ENCODE peak calls at places on chromosomes 6 and 20, in five cellular contexts. One of them, this sample, is unnamed.

GRCh38 chr6:156719720-156720563 is 57.2 kb upstream of the ARID1B start:
- DNase-seq in naive B cell: peak
- DNase-seq in activated naive CD8-positive, alpha-beta T cell treated with anti-CD3 and anti-CD28 coated beads, Interleukin-2, amount 50 U/mL, for 24 hours: peak
- DNase-seq in activated T-cell treated with anti-CD3 and anti-CD28 coated beads, Interleukin-2, amount 50 U/mL, for 4 hours: peak
- DNase-seq in HL-60: peak
- DNase-seq in this sample: peak

GRCh38 chr6:51887859-51888258 is 199.6 kb downstream of the PKHD1 start:
- DNase-seq in naive B cell: no peak
- DNase-seq in activated naive CD8-positive, alpha-beta T cell treated with anti-CD3 and anti-CD28 coated beads, Interleukin-2, amount 50 U/mL, for 24 hours: no peak
- DNase-seq in activated T-cell treated with anti-CD3 and anti-CD28 coated beads, Interleukin-2, amount 50 U/mL, for 4 hours: no peak
- DNase-seq in HL-60: no peak
- DNase-seq in this sample: no peak

GRCh38 chr6:95923518-95923917 is 92.3 kb upstream of the FUT9 start:
- DNase-seq in naive B cell: no peak
- DNase-seq in activated naive CD8-positive, alpha-beta T cell treated with anti-CD3 and anti-CD28 coated beads, Interleukin-2, amount 50 U/mL, for 24 hours: peak
- DNase-seq in activated T-cell treated with anti-CD3 and anti-CD28 coated beads, Interleukin-2, amount 50 U/mL, for 4 hours: no peak
- DNase-seq in HL-60: peak
- DNase-seq in this sample: no peak

GRCh38 chr6:30814137-30815084 is 69.9 kb upstream of the DDR1 start:
- DNase-seq in naive B cell: no peak
- DNase-seq in activated naive CD8-positive, alpha-beta T cell treated with anti-CD3 and anti-CD28 coated beads, Interleukin-2, amount 50 U/mL, for 24 hours: peak
- DNase-seq in activated T-cell treated with anti-CD3 and anti-CD28 coated beads, Interleukin-2, amount 50 U/mL, for 4 hours: peak
- DNase-seq in HL-60: no peak
- DNase-seq in this sample: no peak

GRCh38 chr6:98984102-98984501 is 36.4 kb upstream of the FBXL4 start:
- DNase-seq in naive B cell: no peak
- DNase-seq in activated naive CD8-positive, alpha-beta T cell treated with anti-CD3 and anti-CD28 coated beads, Interleukin-2, amount 50 U/mL, for 24 hours: no peak
- DNase-seq in activated T-cell treated with anti-CD3 and anti-CD28 coated beads, Interleukin-2, amount 50 U/mL, for 4 hours: no peak
- DNase-seq in HL-60: no peak
- DNase-seq in this sample: no peak

GRCh38 chr20:17621229-17621968 is 51.5 kb downstream of the DSTN start:
- DNase-seq in naive B cell: no peak
- DNase-seq in activated naive CD8-positive, alpha-beta T cell treated with anti-CD3 and anti-CD28 coated beads, Interleukin-2, amount 50 U/mL, for 24 hours: no peak
- DNase-seq in activated T-cell treated with anti-CD3 and anti-CD28 coated beads, Interleukin-2, amount 50 U/mL, for 4 hours: no peak
- DNase-seq in HL-60: no peak
- DNase-seq in this sample: peak

GRCh38 chr6:168451805-168452204 is 10.8 kb downstream of the SMOC2 start:
- DNase-seq in naive B cell: no peak
- DNase-seq in activated naive CD8-positive, alpha-beta T cell treated with anti-CD3 and anti-CD28 coated beads, Interleukin-2, amount 50 U/mL, for 24 hours: no peak
- DNase-seq in activated T-cell treated with anti-CD3 and anti-CD28 coated beads, Interleukin-2, amount 50 U/mL, for 4 hours: no peak
- DNase-seq in HL-60: no peak
- DNase-seq in this sample: no peak

GRCh38 chr20:45235995-45236394 is 14.8 kb downstream of the SEMG2 start:
- DNase-seq in naive B cell: no peak
- DNase-seq in activated naive CD8-positive, alpha-beta T cell treated with anti-CD3 and anti-CD28 coated beads, Interleukin-2, amount 50 U/mL, for 24 hours: no peak
- DNase-seq in activated T-cell treated with anti-CD3 and anti-CD28 coated beads, Interleukin-2, amount 50 U/mL, for 4 hours: no peak
- DNase-seq in HL-60: no peak
- DNase-seq in this sample: no peak

GRCh38 chr6:123276439-123277045 is 280.5 kb downstream of the CLVS2 start:
- DNase-seq in naive B cell: no peak
- DNase-seq in activated naive CD8-positive, alpha-beta T cell treated with anti-CD3 and anti-CD28 coated beads, Interleukin-2, amount 50 U/mL, for 24 hours: no peak
- DNase-seq in activated T-cell treated with anti-CD3 and anti-CD28 coated beads, Interleukin-2, amount 50 U/mL, for 4 hours: no peak
- DNase-seq in HL-60: no peak
- DNase-seq in this sample: no peak

GRCh38 chr6:113047148-113047547 is 700.0 kb downstream of the RFPL4B start:
- DNase-seq in naive B cell: no peak
- DNase-seq in activated naive CD8-positive, alpha-beta T cell treated with anti-CD3 and anti-CD28 coated beads, Interleukin-2, amount 50 U/mL, for 24 hours: no peak
- DNase-seq in activated T-cell treated with anti-CD3 and anti-CD28 coated beads, Interleukin-2, amount 50 U/mL, for 4 hours: no peak
- DNase-seq in HL-60: no peak
- DNase-seq in this sample: no peak

GRCh38 chr6:21842875-21843274 is 249.3 kb downstream of the SOX4 start:
- DNase-seq in naive B cell: no peak
- DNase-seq in activated naive CD8-positive, alpha-beta T cell treated with anti-CD3 and anti-CD28 coated beads, Interleukin-2, amount 50 U/mL, for 24 hours: no peak
- DNase-seq in activated T-cell treated with anti-CD3 and anti-CD28 coated beads, Interleukin-2, amount 50 U/mL, for 4 hours: no peak
- DNase-seq in HL-60: no peak
- DNase-seq in this sample: no peak

GRCh38 chr6:155248021-155249001 is 15.5 kb upstream of the CLDN20 start:
- DNase-seq in naive B cell: no peak
- DNase-seq in activated naive CD8-positive, alpha-beta T cell treated with anti-CD3 and anti-CD28 coated beads, Interleukin-2, amount 50 U/mL, for 24 hours: peak
- DNase-seq in activated T-cell treated with anti-CD3 and anti-CD28 coated beads, Interleukin-2, amount 50 U/mL, for 4 hours: no peak
- DNase-seq in HL-60: peak
- DNase-seq in this sample: no peak

GRCh38 chr20:13736792-13737191 is 47.9 kb downstream of the ESF1 start:
- DNase-seq in naive B cell: no peak
- DNase-seq in activated naive CD8-positive, alpha-beta T cell treated with anti-CD3 and anti-CD28 coated beads, Interleukin-2, amount 50 U/mL, for 24 hours: no peak
- DNase-seq in activated T-cell treated with anti-CD3 and anti-CD28 coated beads, Interleukin-2, amount 50 U/mL, for 4 hours: no peak
- DNase-seq in HL-60: no peak
- DNase-seq in this sample: no peak

This sample was measured in type B pancreatic cell.